ENCODE peak calls at places on chromosome 15, in eight cellular contexts. Q, O, P, X, S, L, W and E are unnamed samples.
A peak's percentile ranks its signal among the peaks of the same experiment; 100 is the strongest.

GRCh38 chr15:83626171-83626802 is 27.6 kb upstream of the ADAMTSL3 start:
- DNase-seq in Q (no peak), O (peak; percentile 67), P (peak; percentile 46), X (no peak), S (no peak), L (peak; percentile 34), W (no peak), E (no peak)

GRCh38 chr15:37995461-37996347 is 61.3 kb downstream of the TMCO5A start:
- DNase-seq in Q (peak; percentile 81), O (peak; percentile 73), P (peak; percentile 73), X (peak; percentile 80), S (peak; percentile 41), L (peak; percentile 73), W (peak; percentile 58), E (peak; percentile 69)

GRCh38 chr15:71807691-71808091 is 2.7 kb upstream of the NR2E3 start:
- DNase-seq in Q (peak; percentile 67), O (no peak), P (no peak), X (peak; percentile 32), S (no peak), L (peak; percentile 36), W (no peak), E (peak; percentile 32)

GRCh38 chr15:70091649-70092461 is 5.9 kb downstream of the TLE3 start:
- DNase-seq in Q (no peak), O (peak; percentile 88), P (peak; percentile 70), X (no peak), S (peak; percentile 78), L (peak; percentile 73), W (peak; percentile 11), E (peak; percentile 48)

GRCh38 chr15:43096411-43096810 is 9.4 kb downstream of the UBR1 start:
- DNase-seq in Q (no peak), O (no peak), P (no peak), X (no peak), S (no peak), L (no peak), W (no peak), E (no peak)

GRCh38 chr15:90829942-90830440 is 38.4 kb upstream of the FURIN start:
- DNase-seq in Q (no peak), O (no peak), P (no peak), X (no peak), S (no peak), L (no peak), W (peak; percentile 34), E (no peak)

GRCh38 chr15:72680931-72681330 is 5.1 kb downstream of the HIGD2B start:
- DNase-seq in Q (no peak), O (no peak), P (no peak), X (no peak), S (no peak), L (no peak), W (no peak), E (no peak)

GRCh38 chr15:51731549-51732267 is 5.7 kb downstream of the LYSMD2 start:
- DNase-seq in Q (peak; percentile 15), O (no peak), P (no peak), X (no peak), S (no peak), L (peak; percentile 50), W (no peak), E (no peak)

DNA sequence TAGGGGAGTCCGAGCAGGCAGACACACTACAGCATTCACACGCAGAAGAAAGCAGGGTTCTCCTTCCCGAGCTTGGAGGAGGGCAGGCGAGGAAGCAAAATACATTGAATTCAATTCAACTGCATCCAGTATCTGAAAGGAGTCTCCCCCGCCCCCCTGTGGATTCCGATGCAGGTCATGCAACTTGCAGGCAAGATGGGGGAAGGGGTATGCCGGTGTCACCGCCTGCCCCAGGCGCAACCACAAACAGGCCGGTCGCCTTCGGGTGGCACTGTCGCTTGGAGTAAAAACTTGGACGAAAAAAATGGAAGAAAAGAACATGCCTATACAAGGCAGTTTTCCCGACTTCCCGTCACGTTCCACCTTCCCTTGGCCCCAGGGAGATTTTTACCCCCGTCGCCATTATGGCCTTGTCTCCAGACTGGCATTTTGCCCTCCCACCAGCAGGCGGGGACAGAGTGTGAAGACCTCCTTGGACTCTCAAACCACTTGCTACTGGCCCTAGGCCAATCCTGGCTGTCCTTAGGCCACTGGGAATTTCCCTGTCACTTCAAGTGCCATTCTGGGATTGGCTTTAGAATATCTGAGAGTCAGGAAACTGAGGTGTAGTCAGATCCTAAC is 1.6 kb upstream of the NTRK3 start:
- DNase-seq in Q (peak; percentile 90), O (no peak), P (no peak), X (peak; percentile 74), S (peak; percentile 16), L (peak; percentile 27), W (no peak), E (peak; percentile 38)
- TF ChIP-seq CTCF in Q (peak; percentile 85), O (peak; percentile 34), P (no peak), X (peak; percentile 75), S (peak; percentile 22), L (peak; percentile 7), W (no peak), E (peak; percentile 35)

GRCh38 chr15:59994855-59995557 is 9.1 kb upstream of the FOXB1 start:
- DNase-seq in Q (peak; percentile 87), O (no peak), P (no peak), X (peak; percentile 73), S (no peak), L (no peak), W (no peak), E (no peak)

GRCh38 chr15:59991919-59992318 is 12.2 kb upstream of the FOXB1 start:
- DNase-seq in Q (no peak), O (no peak), P (no peak), X (no peak), S (no peak), L (no peak), W (no peak), E (no peak)

GRCh38 chr15:59995568-59996349 is 8.4 kb upstream of the FOXB1 start:
- DNase-seq in Q (peak; percentile 66), O (no peak), P (no peak), X (peak; percentile 50), S (no peak), L (no peak), W (no peak), E (no peak)

GRCh38 chr15:59993041-59993750 is 10.9 kb upstream of the FOXB1 start:
- DNase-seq in Q (peak; percentile 68), O (no peak), P (no peak), X (no peak), S (no peak), L (no peak), W (no peak), E (no peak)

DNA sequence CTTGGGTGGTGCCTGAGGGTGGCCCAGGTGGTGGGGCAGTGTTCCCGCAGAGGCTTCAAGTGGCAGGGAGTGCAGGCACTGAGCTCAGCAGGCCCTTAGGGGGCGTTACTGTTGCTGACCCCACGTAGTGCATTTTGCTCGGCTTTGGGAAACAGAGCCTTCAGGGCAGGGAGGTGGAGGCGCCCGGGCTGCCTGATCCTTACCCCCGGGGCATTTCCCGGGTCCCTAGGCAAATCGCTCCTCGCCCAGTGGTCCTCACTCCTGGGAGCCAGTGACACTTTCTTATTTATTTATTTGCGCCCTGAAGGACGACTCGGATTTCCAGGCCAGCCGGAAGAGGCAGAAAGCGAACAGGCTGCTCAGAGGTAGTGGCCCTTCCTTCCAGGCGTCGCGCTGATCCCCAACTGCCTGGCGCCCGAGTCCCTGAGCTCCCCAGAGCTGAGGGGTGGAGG is 10.1 kb upstream of the FOXB1 start:
- DNase-seq in Q (peak; percentile 88), O (no peak), P (no peak), X (peak; percentile 77), S (peak; percentile 9), L (no peak), W (no peak), E (no peak)
- H3K27me3 ChIP-seq in Q (peaks cover 23% of the 10 kb centered on the region), O (peaks cover 68% of the 10 kb centered on the region), P (peaks cover 83% of the 10 kb centered on the region), X (peaks cover 48% of the 10 kb centered on the region), S (peaks cover 51% of the 10 kb centered on the region), L (peaks cover 58% of the 10 kb centered on the region), W (peaks cover 72% of the 10 kb centered on the region), E (peaks cover 98% of the 10 kb centered on the region)

GRCh38 chr15:96366526-96366877 is 36.0 kb downstream of the NR2F2 start:
- DNase-seq in Q (peak; percentile 60), O (no peak), P (no peak), X (peak; percentile 57), S (no peak), L (no peak), W (no peak), E (no peak)

GRCh38 chr15:96372554-96372953 is 42.1 kb downstream of the NR2F2 start:
- DNase-seq in Q (no peak), O (no peak), P (no peak), X (no peak), S (no peak), L (no peak), W (no peak), E (no peak)

GRCh38 chr15:96367436-96368200 is 37.1 kb downstream of the NR2F2 start:
- DNase-seq in Q (peak; percentile 65), O (no peak), P (no peak), X (peak; percentile 57), S (no peak), L (no peak), W (peak; percentile 30), E (no peak)

GRCh38 chr15:96369351-96369750 is 38.9 kb downstream of the NR2F2 start:
- DNase-seq in Q (no peak), O (no peak), P (no peak), X (no peak), S (no peak), L (no peak), W (no peak), E (no peak)

GRCh38 chr15:96369825-96370621 is 39.5 kb downstream of the NR2F2 start:
- DNase-seq in Q (peak; percentile 73), O (no peak), P (no peak), X (peak; percentile 39), S (no peak), L (no peak), W (no peak), E (no peak)
- TF ChIP-seq EZH2 in Q (peak; percentile 51), O (no peak), P (no peak), X (no peak), S (no peak), L (no peak), W (no peak), E (no peak)

GRCh38 chr15:98855067-98855814 is 152.4 kb downstream of the PGPEP1L start:
- DNase-seq in Q (no peak), O (no peak), P (peak; percentile 52), X (no peak), S (no peak), L (no peak), W (no peak), E (no peak)

GRCh38 chr15:98853161-98853560 is 154.4 kb downstream of the PGPEP1L start:
- DNase-seq in Q (peak; percentile 80), O (peak; percentile 90), P (peak; percentile 87), X (peak; percentile 82), S (peak; percentile 55), L (peak; percentile 95), W (peak; percentile 97), E (peak; percentile 89)

GRCh38 chr15:98853593-98854420 is 153.8 kb downstream of the PGPEP1L start:
- DNase-seq in Q (peak; percentile 58), O (peak; percentile 72), P (peak; percentile 33), X (peak; percentile 47), S (no peak), L (no peak), W (no peak), E (no peak)

GRCh38 chr15:98854496-98854895 is 153.1 kb downstream of the PGPEP1L start:
- DNase-seq in Q (no peak), O (no peak), P (no peak), X (no peak), S (no peak), L (no peak), W (no peak), E (no peak)

DNA sequence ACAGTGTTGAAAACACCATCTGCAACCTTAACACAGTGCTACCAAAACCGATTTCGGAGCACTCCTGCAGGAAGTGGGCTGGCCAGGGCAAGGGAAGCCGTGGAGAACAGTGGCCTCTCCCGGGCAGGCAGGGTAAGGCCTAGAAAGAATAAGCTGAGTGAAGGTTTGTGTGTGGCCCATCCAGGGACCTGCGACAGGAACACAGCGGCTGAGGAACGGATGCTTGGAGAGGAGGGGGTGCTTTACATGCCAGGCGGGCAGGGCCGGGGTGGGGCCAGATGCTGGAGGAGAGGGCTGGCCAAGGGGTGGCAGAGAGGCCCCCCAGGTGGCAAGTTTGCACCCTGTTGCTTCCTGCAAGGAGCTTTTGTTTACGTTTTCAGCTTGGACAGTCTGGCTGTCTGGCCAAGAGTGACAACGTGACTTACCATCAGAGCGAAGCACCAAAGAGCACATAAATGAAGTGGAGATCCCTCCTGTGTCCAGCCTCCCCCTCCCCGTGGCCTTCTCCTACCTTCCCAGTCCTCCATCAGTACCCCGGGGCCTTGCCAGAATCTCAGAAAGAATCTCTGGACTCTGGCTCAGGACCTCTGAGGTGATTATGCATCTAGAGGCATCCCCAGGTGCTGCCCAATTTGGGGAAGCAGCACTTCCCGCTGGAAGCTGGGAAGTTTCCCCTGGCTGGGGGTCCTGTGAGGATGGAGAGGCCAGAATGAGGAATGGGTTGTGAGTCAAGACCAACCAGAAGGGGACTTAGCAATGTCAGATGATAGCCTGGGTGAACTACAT is 156.4 kb downstream of the PGPEP1L start:
- DNase-seq in Q (peak; percentile 91), O (peak; percentile 57), P (peak; percentile 76), X (peak; percentile 85), S (peak; percentile 27), L (peak; percentile 60), W (peak; percentile 78), E (peak; percentile 89)
- TF ChIP-seq CTCF in Q (peak; percentile 84), O (peak; percentile 90), P (peak; percentile 88), X (peak; percentile 79), S (peak; percentile 58), L (peak; percentile 91), W (peak; percentile 86), E (peak; percentile 88)